ENCODE peak calls at places on chromosomes 11 and 22, in six cellular contexts. M is epithelial cell of proximal tubule, I is WERI-Rb-1, J is fibroblast of mammary gland, A is body of pancreas, N is tibial artery. B is an unnamed sample.

GRCh38 chr22:48346911-48347310 is 1480.8 kb downstream of the BRD1 start:
- DNase-seq in M (no peak), I (no peak), J (no peak), A (no peak), N (no peak), B (no peak)

GRCh38 chr22:27881404-27881803 is 37.7 kb downstream of the PITPNB start:
- DNase-seq in M (no peak), I (no peak), J (peak; percentile 37), A (peak; percentile 15), N (peak; percentile 32), B (no peak)

GRCh38 chr11:8871283-8871775 is 39.7 kb upstream of the AKIP1 start:
- DNase-seq in M (no peak), I (peak; percentile 74), J (peak; percentile 94), A (peak; percentile 66), N (peak; percentile 55), B (peak; percentile 52)

GRCh38 chr11:125190549-125190948 is 26.0 kb downstream of the PKNOX2 start:
- DNase-seq in M (no peak), I (no peak), J (no peak), A (no peak), N (no peak), B (no peak)

GRCh38 chr11:73185680-73186293 is 32.3 kb upstream of the P2RY2 start:
- DNase-seq in M (no peak), I (no peak), J (peak; percentile 69), A (no peak), N (peak; percentile 59), B (no peak)

GRCh38 chr11:48011125-48012050 is 31.0 kb downstream of the PTPRJ start:
- DNase-seq in M (no peak), I (no peak), J (no peak), A (no peak), N (no peak), B (no peak)

GRCh38 chr11:107549253-107549953 is 16.1 kb downstream of the ALKBH8 start:
- DNase-seq in M (no peak), I (no peak), J (peak; percentile 65), A (no peak), N (no peak), B (no peak)

GRCh38 chr11:103281301-103281700 is 172.1 kb downstream of the DYNC2H1 start:
- DNase-seq in M (no peak), I (no peak), J (peak; percentile 23), A (no peak), N (no peak), B (no peak)

GRCh38 chr11:73623651-73624050 is 22.7 kb upstream of the PLEKHB1 start:
- DNase-seq in M (no peak), I (no peak), J (no peak), A (peak; percentile 46), N (no peak), B (no peak)

GRCh38 chr11:112971200-112971599 is 10.0 kb downstream of the NCAM1 start:
- DNase-seq in M (no peak), I (no peak), J (no peak), A (no peak), N (no peak), B (no peak)

GRCh38 chr11:65895482-65895981 is 4.7 kb downstream of the FOSL1 start:
- DNase-seq in M (no peak), I (no peak), J (no peak), A (no peak), N (no peak), B (no peak)

GRCh38 chr11:107598225-107599139 is 7.5 kb downstream of the ELMOD1 start:
- DNase-seq in M (no peak), I (peak; percentile 38), J (no peak), A (no peak), N (no peak), B (no peak)

GRCh38 chr11:57444362-57445074 is 15.8 kb upstream of the RTN4RL2 start:
- DNase-seq in M (no peak), I (no peak), J (peak; percentile 55), A (no peak), N (no peak), B (no peak)

GRCh38 chr11:9574556-9574805 is 1.0 kb downstream of the WEE1 start:
- DNase-seq in M (no peak), I (no peak), J (no peak), A (peak; percentile 19), N (no peak), B (no peak)

GRCh38 chr11:96303067-96303466 is 39.9 kb downstream of the MAML2 start:
- DNase-seq in M (no peak), I (no peak), J (peak; percentile 81), A (peak; percentile 30), N (no peak), B (no peak)

GRCh38 chr11:20610825-20611224 is 11.4 kb downstream of the SLC6A5 start:
- DNase-seq in M (no peak), I (no peak), J (no peak), A (no peak), N (no peak), B (no peak)

GRCh38 chr11:110071197-110071596 is 22.0 kb upstream of the ZC3H12C start:
- DNase-seq in M (no peak), I (no peak), J (no peak), A (no peak), N (no peak), B (no peak)

GRCh38 chr11:111836766-111837165 is 34.6 kb downstream of the ALG9 start:
- DNase-seq in M (no peak), I (no peak), J (peak; percentile 83), A (no peak), N (no peak), B (no peak)

GRCh38 chr11:12552677-12553076 is 121.5 kb upstream of the TEAD1 start:
- DNase-seq in M (no peak), I (no peak), J (peak; percentile 82), A (peak; percentile 34), N (peak; percentile 57), B (no peak)

GRCh38 chr22:38716827-38717226 is 11.1 kb downstream of the GTPBP1 start:
- DNase-seq in M (no peak), I (no peak), J (no peak), A (no peak), N (no peak), B (no peak)

GRCh38 chr22:19608114-19608494 is 83.9 kb upstream of the CLDN5 start:
- DNase-seq in M (no peak), I (no peak), J (no peak), A (no peak), N (no peak), B (no peak)

GRCh38 chr11:47415949-47416472 is 7.6 kb downstream of the SLC39A13 start:
- DNase-seq in M (no peak), I (no peak), J (peak; percentile 95), A (peak; percentile 82), N (peak; percentile 86), B (peak; percentile 69)

GRCh38 chr11:15852179-15852578 is 504.2 kb downstream of the SOX6 start:
- DNase-seq in M (peak; percentile 3), I (peak; percentile 43), J (peak; percentile 23), A (peak; percentile 9), N (no peak), B (no peak)

GRCh38 chr11:66343176-66343575 is 1.7 kb downstream of the BRMS1 start:
- DNase-seq in M (no peak), I (no peak), J (no peak), A (no peak), N (no peak), B (no peak)

GRCh38 chr11:118342503-118343161 is at the start of gene CD3D:
- DNase-seq in M (no peak), I (no peak), J (no peak), A (no peak), N (no peak), B (no peak)

GRCh38 chr11:10263929-10264328 is 30.1 kb downstream of the SBF2 start:
- DNase-seq in M (no peak), I (no peak), J (peak; percentile 73), A (no peak), N (no peak), B (peak; percentile 10)

GRCh38 chr11:27557223-27557622 is 50.7 kb upstream of the LIN7C start:
- DNase-seq in M (no peak), I (no peak), J (no peak), A (no peak), N (no peak), B (no peak)

GRCh38 chr11:134071766-134072403 is 3.0 kb downstream of the JAM3 start:
- DNase-seq in M (no peak), I (no peak), J (no peak), A (no peak), N (no peak), B (no peak)

GRCh38 chr22:38951734-38952133 is 5.7 kb upstream of the APOBEC3A start:
- DNase-seq in M (no peak), I (no peak), J (no peak), A (peak; percentile 25), N (no peak), B (no peak)

GRCh38 chr11:77171254-77171653 is 43.2 kb downstream of the MYO7A start:
- DNase-seq in M (no peak), I (no peak), J (no peak), A (no peak), N (no peak), B (no peak)
- H3K4me3 ChIP-seq in M (no peak overlapping the region), I (no peak overlapping the region), J (no peak overlapping the region), A (no peak overlapping the region), N (no peak overlapping the region), B (no peak overlapping the region)

GRCh38 chr11:28628412-28628811 is 520.2 kb downstream of the METTL15 start:
- DNase-seq in M (no peak), I (no peak), J (no peak), A (no peak), N (no peak), B (no peak)
- TF ChIP-seq CTCF in M (no peak), I (no peak), J (no peak), A (no peak), N (no peak), B (no peak)

DNA sequence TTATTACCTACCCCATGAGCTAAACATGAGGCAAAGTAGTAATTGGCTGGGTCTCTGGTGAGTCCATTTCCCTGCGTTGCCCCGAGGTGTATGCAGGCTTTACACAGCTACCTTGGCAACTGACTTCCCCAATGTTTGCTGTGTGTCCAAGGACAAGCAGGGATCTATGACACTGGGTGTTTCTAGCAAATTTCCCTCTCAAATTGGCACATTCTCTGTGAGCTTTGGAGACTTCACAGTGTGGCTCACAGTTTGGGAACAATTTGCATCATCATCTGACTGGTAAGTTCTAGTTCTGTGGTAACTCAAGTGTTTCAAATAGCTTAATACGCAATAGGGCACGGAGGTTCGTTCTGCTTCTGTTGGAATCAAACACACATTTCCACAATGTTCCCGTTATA is 12.5 kb downstream of the NNMT start:
- DNase-seq in M (no peak), I (no peak), J (peak; percentile 87), A (peak; percentile 58), N (peak; percentile 70), B (no peak)
- H3K4me3 ChIP-seq in M (peak overlapping the region; percentile 37), I (no peak overlapping the region), J (no peak overlapping the region), A (no peak overlapping the region), N (peak overlapping the region; percentile 31), B (no peak overlapping the region)

GRCh38 chr11:61695917-61696316 is 15.7 kb downstream of the DAGLA start:
- DNase-seq in M (peak; percentile 42), I (no peak), J (peak; percentile 78), A (peak; percentile 89), N (peak; percentile 78), B (peak; percentile 72)

GRCh38 chr11:61696602-61697001 is 16.4 kb downstream of the DAGLA start:
- DNase-seq in M (no peak), I (no peak), J (no peak), A (no peak), N (no peak), B (no peak)

GRCh38 chr11:61697093-61697492 is 16.9 kb downstream of the DAGLA start:
- DNase-seq in M (peak; percentile 45), I (no peak), J (no peak), A (peak; percentile 82), N (no peak), B (peak; percentile 75)

GRCh38 chr11:61693897-61694840 is 14.0 kb downstream of the DAGLA start:
- DNase-seq in M (peak; percentile 46), I (no peak), J (no peak), A (peak; percentile 65), N (no peak), B (no peak)

GRCh38 chr11:61694971-61695706 is 14.9 kb downstream of the DAGLA start:
- DNase-seq in M (no peak), I (peak; percentile 45), J (no peak), A (peak; percentile 65), N (peak; percentile 76), B (no peak)
- TF ChIP-seq CTCF in M (peak; percentile 45), I (peak; percentile 50), J (peak; percentile 14), A (peak; percentile 37), N (no peak), B (peak; percentile 42)